ENCODE peak calls at places on chromosomes 13 and 19, in ten cellular contexts. One of them, this sample, is unnamed.
A peak's percentile ranks its signal among the peaks of the same experiment; 100 is the strongest.

GRCh38 chr19:10086904-10087256 is 763 bp downstream of the SHFL start:
- DNase-seq in testis: no peak
- DNase-seq in CD8-positive, alpha-beta memory T cell: peak; percentile 67
- DNase-seq in HCT116: no peak
- DNase-seq in psoas muscle: peak; percentile 59
- DNase-seq in IMR-90: no peak
- DNase-seq in H1: no peak
- DNase-seq in fibroblast of lung: no peak
- DNase-seq in GM23338: no peak
- DNase-seq in naive thymus-derived CD4-positive, alpha-beta T cell: no peak
- DNase-seq in this sample: no peak

GRCh38 chr13:99322297-99323103 is 15.3 kb upstream of the GPR183 start:
- DNase-seq in testis: no peak
- DNase-seq in CD8-positive, alpha-beta memory T cell: peak; percentile 54
- DNase-seq in HCT116: no peak
- DNase-seq in psoas muscle: no peak
- DNase-seq in IMR-90: peak; percentile 89
- DNase-seq in H1: no peak
- DNase-seq in fibroblast of lung: peak; percentile 92
- DNase-seq in GM23338: no peak
- DNase-seq in naive thymus-derived CD4-positive, alpha-beta T cell: no peak
- DNase-seq in this sample: peak; percentile 27

GRCh38 chr19:13975870-13976269 is 23.6 kb downstream of the DCAF15 start:
- DNase-seq in testis: no peak
- DNase-seq in CD8-positive, alpha-beta memory T cell: no peak
- DNase-seq in HCT116: no peak
- DNase-seq in psoas muscle: peak; percentile 83
- DNase-seq in IMR-90: no peak
- DNase-seq in H1: no peak
- DNase-seq in fibroblast of lung: no peak
- DNase-seq in GM23338: no peak
- DNase-seq in naive thymus-derived CD4-positive, alpha-beta T cell: no peak
- DNase-seq in this sample: no peak

GRCh38 chr13:98717256-98717655 is 35.2 kb downstream of the SLC15A1 start:
- DNase-seq in testis: no peak
- DNase-seq in CD8-positive, alpha-beta memory T cell: no peak
- DNase-seq in HCT116: no peak
- DNase-seq in psoas muscle: no peak
- DNase-seq in IMR-90: no peak
- DNase-seq in H1: no peak
- DNase-seq in fibroblast of lung: no peak
- DNase-seq in GM23338: no peak
- DNase-seq in naive thymus-derived CD4-positive, alpha-beta T cell: no peak
- DNase-seq in this sample: no peak

GRCh38 chr13:111902726-111903125 is 164.2 kb upstream of the SOX1 start:
- DNase-seq in testis: no peak
- DNase-seq in CD8-positive, alpha-beta memory T cell: no peak
- DNase-seq in HCT116: no peak
- DNase-seq in psoas muscle: no peak
- DNase-seq in IMR-90: no peak
- DNase-seq in H1: no peak
- DNase-seq in fibroblast of lung: no peak
- DNase-seq in GM23338: no peak
- DNase-seq in naive thymus-derived CD4-positive, alpha-beta T cell: no peak
- DNase-seq in this sample: no peak

GRCh38 chr13:26557393-26558073 is at the start of gene WASF3:
- DNase-seq in testis: peak; percentile 96
- DNase-seq in CD8-positive, alpha-beta memory T cell: no peak
- DNase-seq in HCT116: peak; percentile 38
- DNase-seq in psoas muscle: peak; percentile 97
- DNase-seq in IMR-90: peak; percentile 90
- DNase-seq in H1: peak; percentile 95
- DNase-seq in fibroblast of lung: peak; percentile 90
- DNase-seq in GM23338: peak; percentile 97
- DNase-seq in naive thymus-derived CD4-positive, alpha-beta T cell: no peak
- DNase-seq in this sample: peak; percentile 83

GRCh38 chr19:13887039-13887438 is 10.1 kb downstream of the NANOS3 start:
- DNase-seq in testis: no peak
- DNase-seq in CD8-positive, alpha-beta memory T cell: peak; percentile 83
- DNase-seq in HCT116: no peak
- DNase-seq in psoas muscle: no peak
- DNase-seq in IMR-90: no peak
- DNase-seq in H1: no peak
- DNase-seq in fibroblast of lung: no peak
- DNase-seq in GM23338: no peak
- DNase-seq in naive thymus-derived CD4-positive, alpha-beta T cell: no peak
- DNase-seq in this sample: no peak

GRCh38 chr19:4052993-4053422 is 13.7 kb downstream of the ZBTB7A start:
- DNase-seq in testis: no peak
- DNase-seq in CD8-positive, alpha-beta memory T cell: no peak
- DNase-seq in HCT116: no peak
- DNase-seq in psoas muscle: no peak
- DNase-seq in IMR-90: no peak
- DNase-seq in H1: no peak
- DNase-seq in fibroblast of lung: no peak
- DNase-seq in GM23338: no peak
- DNase-seq in naive thymus-derived CD4-positive, alpha-beta T cell: no peak
- DNase-seq in this sample: peak; percentile 33

GRCh38 chr13:76379341-76380105 is 506.7 kb downstream of the KCTD12 start:
- DNase-seq in testis: no peak
- DNase-seq in CD8-positive, alpha-beta memory T cell: no peak
- DNase-seq in HCT116: no peak
- DNase-seq in psoas muscle: no peak
- DNase-seq in IMR-90: no peak
- DNase-seq in H1: no peak
- DNase-seq in fibroblast of lung: no peak
- DNase-seq in GM23338: no peak
- DNase-seq in naive thymus-derived CD4-positive, alpha-beta T cell: no peak
- DNase-seq in this sample: peak; percentile 46

GRCh38 chr13:93882086-93882651 is 597.3 kb downstream of the DCT start:
- DNase-seq in testis: no peak
- DNase-seq in CD8-positive, alpha-beta memory T cell: no peak
- DNase-seq in HCT116: no peak
- DNase-seq in psoas muscle: no peak
- DNase-seq in IMR-90: peak; percentile 72
- DNase-seq in H1: no peak
- DNase-seq in fibroblast of lung: peak; percentile 43
- DNase-seq in GM23338: no peak
- DNase-seq in naive thymus-derived CD4-positive, alpha-beta T cell: no peak
- DNase-seq in this sample: no peak

GRCh38 chr19:50649433-50650391 is at the start of gene C19orf81:
- DNase-seq in testis: peak; percentile 68
- DNase-seq in CD8-positive, alpha-beta memory T cell: no peak
- DNase-seq in HCT116: peak; percentile 58
- DNase-seq in psoas muscle: no peak
- DNase-seq in IMR-90: peak; percentile 6
- DNase-seq in H1: peak; percentile 79
- DNase-seq in fibroblast of lung: no peak
- DNase-seq in GM23338: peak; percentile 97
- DNase-seq in naive thymus-derived CD4-positive, alpha-beta T cell: no peak
- DNase-seq in this sample: no peak

GRCh38 chr19:23946569-23946968 is 31.9 kb downstream of the ZNF726 start:
- DNase-seq in testis: no peak
- DNase-seq in CD8-positive, alpha-beta memory T cell: no peak
- DNase-seq in HCT116: no peak
- DNase-seq in psoas muscle: no peak
- DNase-seq in IMR-90: no peak
- DNase-seq in H1: no peak
- DNase-seq in fibroblast of lung: no peak
- DNase-seq in GM23338: no peak
- DNase-seq in naive thymus-derived CD4-positive, alpha-beta T cell: no peak
- DNase-seq in this sample: no peak

DNA sequence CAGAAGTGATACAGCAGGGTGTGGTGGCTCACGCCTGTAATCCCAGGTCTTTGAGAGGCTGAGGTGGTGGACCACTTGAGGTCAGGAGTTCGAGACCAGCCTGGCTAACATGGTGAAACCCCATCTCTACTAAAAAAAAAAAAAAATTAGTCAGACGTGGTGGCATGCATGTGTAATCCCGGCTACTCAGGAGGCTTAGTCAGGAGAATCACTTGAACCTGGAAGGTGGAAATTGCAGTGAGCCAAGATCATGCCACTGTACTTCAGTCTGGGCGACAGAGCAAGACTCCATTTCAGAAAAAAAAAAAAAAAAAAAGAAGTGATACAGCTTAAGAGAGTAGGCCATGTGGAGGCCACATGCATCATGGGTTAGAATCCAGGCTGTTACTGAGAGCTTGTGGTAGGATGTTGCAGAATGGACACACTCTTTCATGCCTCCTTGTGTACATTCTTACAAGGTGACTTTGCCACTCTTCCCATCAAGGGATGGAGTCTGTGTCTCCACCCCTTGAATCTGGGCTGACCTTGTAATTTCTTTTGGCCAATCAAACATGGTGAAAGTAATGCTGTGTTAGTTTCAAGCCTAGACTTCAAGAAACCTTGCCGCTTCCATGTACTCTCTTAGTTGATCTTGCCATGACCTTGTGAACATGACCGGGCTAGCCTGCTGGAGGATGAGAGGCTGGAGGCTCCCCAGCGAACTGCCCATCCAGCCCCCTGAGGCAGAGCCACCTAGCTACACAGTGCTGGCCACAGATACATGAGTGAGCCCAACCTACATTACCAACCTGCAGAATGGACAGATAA is 12.3 kb downstream of the FAM187B start:
- DNase-seq in testis: no peak
- DNase-seq in CD8-positive, alpha-beta memory T cell: no peak
- DNase-seq in HCT116: no peak
- DNase-seq in psoas muscle: no peak
- DNase-seq in IMR-90: no peak
- DNase-seq in H1: no peak
- DNase-seq in fibroblast of lung: no peak
- DNase-seq in GM23338: no peak
- DNase-seq in naive thymus-derived CD4-positive, alpha-beta T cell: no peak
- DNase-seq in this sample: peak; percentile 13
- H3K4me1 ChIP-seq in testis: peaks cover 22% of the 10 kb centered on the region
- H3K4me1 ChIP-seq in CD8-positive, alpha-beta memory T cell: peaks cover 66% of the 10 kb centered on the region
- H3K4me1 ChIP-seq in HCT116: peaks cover 18% of the 10 kb centered on the region
- H3K4me1 ChIP-seq in psoas muscle: peaks cover 20% of the 10 kb centered on the region
- H3K4me1 ChIP-seq in IMR-90: no peaks in the 10 kb centered on the region
- H3K4me1 ChIP-seq in H1: no peaks in the 10 kb centered on the region
- H3K4me1 ChIP-seq in fibroblast of lung: peaks cover 8% of the 10 kb centered on the region
- H3K4me1 ChIP-seq in GM23338: no peaks in the 10 kb centered on the region
- H3K4me1 ChIP-seq in naive thymus-derived CD4-positive, alpha-beta T cell: peaks cover 51% of the 10 kb centered on the region
- H3K4me1 ChIP-seq in this sample: peaks cover 7% of the 10 kb centered on the region

GRCh38 chr19:1016647-1017114 is 4.2 kb downstream of the TMEM259 start:
- DNase-seq in testis: no peak
- DNase-seq in CD8-positive, alpha-beta memory T cell: no peak
- DNase-seq in HCT116: no peak
- DNase-seq in psoas muscle: peak; percentile 72
- DNase-seq in IMR-90: peak; percentile 77
- DNase-seq in H1: no peak
- DNase-seq in fibroblast of lung: peak; percentile 82
- DNase-seq in GM23338: no peak
- DNase-seq in naive thymus-derived CD4-positive, alpha-beta T cell: no peak
- DNase-seq in this sample: peak; percentile 32

GRCh38 chr19:1018932-1019615 is 1.8 kb downstream of the TMEM259 start:
- DNase-seq in testis: no peak
- DNase-seq in CD8-positive, alpha-beta memory T cell: no peak
- DNase-seq in HCT116: no peak
- DNase-seq in psoas muscle: peak; percentile 50
- DNase-seq in IMR-90: no peak
- DNase-seq in H1: no peak
- DNase-seq in fibroblast of lung: no peak
- DNase-seq in GM23338: no peak
- DNase-seq in naive thymus-derived CD4-positive, alpha-beta T cell: no peak
- DNase-seq in this sample: no peak

GRCh38 chr19:1017115-1017905 is 3.6 kb downstream of the TMEM259 start:
- DNase-seq in testis: no peak
- DNase-seq in CD8-positive, alpha-beta memory T cell: no peak
- DNase-seq in HCT116: no peak
- DNase-seq in psoas muscle: peak; percentile 59
- DNase-seq in IMR-90: no peak
- DNase-seq in H1: no peak
- DNase-seq in fibroblast of lung: no peak
- DNase-seq in GM23338: no peak
- DNase-seq in naive thymus-derived CD4-positive, alpha-beta T cell: no peak
- DNase-seq in this sample: peak; percentile 26

GRCh38 chr19:1018393-1018792 is 2.5 kb downstream of the TMEM259 start:
- DNase-seq in testis: no peak
- DNase-seq in CD8-positive, alpha-beta memory T cell: no peak
- DNase-seq in HCT116: no peak
- DNase-seq in psoas muscle: no peak
- DNase-seq in IMR-90: no peak
- DNase-seq in H1: no peak
- DNase-seq in fibroblast of lung: no peak
- DNase-seq in GM23338: no peak
- DNase-seq in naive thymus-derived CD4-positive, alpha-beta T cell: no peak
- DNase-seq in this sample: no peak

DNA sequence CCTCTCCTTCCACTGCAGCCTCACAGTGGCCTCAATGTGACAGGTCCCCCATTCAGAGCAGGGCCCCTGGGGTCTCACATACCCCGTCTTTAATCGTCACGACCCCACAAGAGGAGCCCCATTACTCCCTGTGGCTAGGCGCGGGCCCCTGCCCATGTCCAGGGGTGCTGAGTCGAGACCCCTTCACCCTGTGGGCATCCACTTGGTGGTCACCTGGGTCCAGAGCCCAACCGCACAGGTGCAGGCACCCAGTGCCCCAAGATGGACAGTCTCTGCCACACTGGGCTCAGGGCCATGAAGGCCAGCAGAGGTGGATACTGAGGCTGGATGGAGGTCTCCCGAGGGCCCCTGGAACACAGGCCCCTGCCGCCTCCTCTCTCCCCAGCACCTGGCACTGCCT is 3.0 kb downstream of the TMEM259 start:
- DNase-seq in testis: no peak
- DNase-seq in CD8-positive, alpha-beta memory T cell: no peak
- DNase-seq in HCT116: no peak
- DNase-seq in psoas muscle: peak; percentile 50
- DNase-seq in IMR-90: no peak
- DNase-seq in H1: no peak
- DNase-seq in fibroblast of lung: no peak
- DNase-seq in GM23338: no peak
- DNase-seq in naive thymus-derived CD4-positive, alpha-beta T cell: no peak
- DNase-seq in this sample: no peak
- H3K4me1 ChIP-seq in testis: peaks cover 55% of the 10 kb centered on the region
- H3K4me1 ChIP-seq in CD8-positive, alpha-beta memory T cell: peaks cover 60% of the 10 kb centered on the region
- H3K4me1 ChIP-seq in HCT116: peaks cover 37% of the 10 kb centered on the region
- H3K4me1 ChIP-seq in psoas muscle: peaks cover 57% of the 10 kb centered on the region
- H3K4me1 ChIP-seq in IMR-90: peaks cover 33% of the 10 kb centered on the region
- H3K4me1 ChIP-seq in H1: peaks cover 21% of the 10 kb centered on the region
- H3K4me1 ChIP-seq in fibroblast of lung: peaks cover 20% of the 10 kb centered on the region
- H3K4me1 ChIP-seq in GM23338: peaks cover 8% of the 10 kb centered on the region
- H3K4me1 ChIP-seq in naive thymus-derived CD4-positive, alpha-beta T cell: peaks cover 46% of the 10 kb centered on the region
- H3K4me1 ChIP-seq in this sample: peaks cover 6% of the 10 kb centered on the region

GRCh38 chr13:110240943-110241342 is 66.0 kb downstream of the COL4A1 start:
- DNase-seq in testis: no peak
- DNase-seq in CD8-positive, alpha-beta memory T cell: no peak
- DNase-seq in HCT116: no peak
- DNase-seq in psoas muscle: no peak
- DNase-seq in IMR-90: no peak
- DNase-seq in H1: no peak
- DNase-seq in fibroblast of lung: no peak
- DNase-seq in GM23338: no peak
- DNase-seq in naive thymus-derived CD4-positive, alpha-beta T cell: no peak
- DNase-seq in this sample: no peak
- H3K4me1 ChIP-seq in testis: peaks cover 25% of the 10 kb centered on the region
- H3K4me1 ChIP-seq in CD8-positive, alpha-beta memory T cell: no peaks in the 10 kb centered on the region
- H3K4me1 ChIP-seq in HCT116: no peaks in the 10 kb centered on the region
- H3K4me1 ChIP-seq in psoas muscle: peaks cover 8% of the 10 kb centered on the region
- H3K4me1 ChIP-seq in IMR-90: peaks cover 26% of the 10 kb centered on the region
- H3K4me1 ChIP-seq in H1: peaks cover 2% of the 10 kb centered on the region
- H3K4me1 ChIP-seq in fibroblast of lung: peaks cover 34% of the 10 kb centered on the region
- H3K4me1 ChIP-seq in GM23338: peaks cover 12% of the 10 kb centered on the region
- H3K4me1 ChIP-seq in naive thymus-derived CD4-positive, alpha-beta T cell: no peaks in the 10 kb centered on the region
- H3K4me1 ChIP-seq in this sample: no peaks in the 10 kb centered on the region

GRCh38 chr19:41941410-41942202 is 13.4 kb upstream of the ERFL start:
- DNase-seq in testis: no peak
- DNase-seq in CD8-positive, alpha-beta memory T cell: no peak
- DNase-seq in HCT116: no peak
- DNase-seq in psoas muscle: no peak
- DNase-seq in IMR-90: no peak
- DNase-seq in H1: no peak
- DNase-seq in fibroblast of lung: no peak
- DNase-seq in GM23338: no peak
- DNase-seq in naive thymus-derived CD4-positive, alpha-beta T cell: no peak
- DNase-seq in this sample: no peak
- H3K4me1 ChIP-seq in testis: peaks cover 3% of the 10 kb centered on the region
- H3K4me1 ChIP-seq in CD8-positive, alpha-beta memory T cell: peaks cover 38% of the 10 kb centered on the region
- H3K4me1 ChIP-seq in HCT116: no peaks in the 10 kb centered on the region
- H3K4me1 ChIP-seq in psoas muscle: peaks cover 3% of the 10 kb centered on the region
- H3K4me1 ChIP-seq in IMR-90: no peaks in the 10 kb centered on the region
- H3K4me1 ChIP-seq in H1: no peaks in the 10 kb centered on the region
- H3K4me1 ChIP-seq in fibroblast of lung: no peaks in the 10 kb centered on the region
- H3K4me1 ChIP-seq in GM23338: peaks cover 5% of the 10 kb centered on the region
- H3K4me1 ChIP-seq in naive thymus-derived CD4-positive, alpha-beta T cell: peaks cover 22% of the 10 kb centered on the region
- H3K4me1 ChIP-seq in this sample: no peaks in the 10 kb centered on the region

This sample was measured in foreskin keratinocyte.